ENCODE peak calls at places on chromosomes 6 and 20, in five cellular contexts. V, U, B, S and J are unnamed samples.

GRCh38 chr6:26224940-26225847 is 138.0 kb downstream of the HFE start:
- DNase-seq in V (no peak), U (no peak), B (no peak), S (no peak), J (no peak)

GRCh38 chr6:43242908-43243648 is at the start of gene TTBK1:
- DNase-seq in V (no peak), U (no peak), B (no peak), S (no peak), J (no peak)

GRCh38 chr6:16925461-16925860 is 164.2 kb upstream of the ATXN1 start:
- DNase-seq in V (no peak), U (no peak), B (no peak), S (no peak), J (no peak)

GRCh38 chr6:145721144-145721543 is 14.2 kb downstream of the EPM2A start:
- DNase-seq in V (no peak), U (no peak), B (no peak), S (no peak), J (no peak)

GRCh38 chr6:167849846-167850459 is 23.2 kb downstream of the AFDN start:
- DNase-seq in V (no peak), U (no peak), B (no peak), S (no peak), J (no peak)

GRCh38 chr6:116218172-116218633 is 35.7 kb downstream of the TSPYL4 start:
- DNase-seq in V (no peak), U (no peak), B (no peak), S (no peak), J (no peak)

GRCh38 chr20:62737271-62737761 is 28.7 kb downstream of the NTSR1 start:
- DNase-seq in V (no peak), U (no peak), B (no peak), S (no peak), J (no peak)

GRCh38 chr20:24820345-24820744 is 128.7 kb upstream of the CST7 start:
- DNase-seq in V (no peak), U (no peak), B (no peak), S (no peak), J (no peak)

GRCh38 chr6:30219244-30219643 is 6.0 kb upstream of the TRIM26 start:
- DNase-seq in V (peak), U (peak), B (peak), S (peak), J (no peak)

GRCh38 chr20:60137657-60138245 is 179.5 kb downstream of the CDH26 start:
- DNase-seq in V (no peak), U (no peak), B (no peak), S (peak), J (peak)

GRCh38 chr6:169905041-169905807 is 153.8 kb downstream of the ERMARD start:
- DNase-seq in V (no peak), U (no peak), B (peak), S (no peak), J (no peak)

GRCh38 chr6:122996797-122997520 is 924 bp downstream of the CLVS2 start:
- DNase-seq in V (no peak), U (no peak), B (no peak), S (no peak), J (no peak)

GRCh38 chr20:50737352-50737751 is 6.0 kb downstream of the PARD6B start:
- DNase-seq in V (no peak), U (no peak), B (no peak), S (no peak), J (no peak)

GRCh38 chr6:99019341-99019740 is 71.6 kb upstream of the FBXL4 start:
- DNase-seq in V (no peak), U (no peak), B (no peak), S (no peak), J (no peak)

GRCh38 chr20:1323830-1324597 is 4.9 kb downstream of the SDCBP2 start:
- DNase-seq in V (no peak), U (no peak), B (no peak), S (no peak), J (no peak)

GRCh38 chr6:90790696-90791095 is 203.8 kb upstream of the MAP3K7 start:
- DNase-seq in V (no peak), U (no peak), B (no peak), S (peak), J (no peak)

GRCh38 chr6:26103141-26103769 is 16.0 kb downstream of the HFE start:
- DNase-seq in V (no peak), U (no peak), B (no peak), S (no peak), J (no peak)